ENCODE peak calls at places on chromosomes 3 and 15, in eight cellular contexts. Z is activated T-cell treated with anti-CD3 and anti-CD28 coated beads, Interleukin-2, amount 50 U/mL, for 72 hours; Y is fibroblast of the conjunctiva; V is effector CD4-positive, alpha-beta T cell; Q is GM23248; I is iris pigment epithelial cell; R is tibial artery; B is activated CD4-positive, alpha-beta T cell treated with anti-CD3 and anti-CD28 coated beads, Interleukin-2, amount 10 ng/mL, durations not matched to agents 7 days and 5 days. L is an unnamed sample.

GRCh38 chr15:84142888-84143337 is 92.7 kb upstream of the GOLGA6L4 start:
- DNase-seq in B (peak), I (peak), Y (peak), R (peak), V (peak), Z (peak), Q (peak), L (peak)

GRCh38 chr3:172313671-172314070 is 134.6 kb downstream of the GHSR start:
- DNase-seq in B (no peak), V (no peak), Y (no peak), R (no peak), Q (no peak), Z (no peak), I (no peak), L (no peak)

GRCh38 chr15:74540135-74540760 is 772 bp upstream of the ARID3B start:
- DNase-seq in Y (no peak), R (no peak), I (peak), B (peak), Q (peak), V (no peak), Z (no peak), L (peak)

GRCh38 chr15:66613743-66614142 is 47.9 kb upstream of the LCTL start:
- DNase-seq in I (no peak), Q (no peak), R (no peak), V (no peak), Z (no peak), B (no peak), Y (no peak), L (no peak)

GRCh38 chr15:31391687-31392671 is 65.3 kb downstream of the KLF13 start:
- DNase-seq in Y (peak), R (peak), V (peak), I (peak), Z (peak), B (peak), Q (peak), L (peak)

GRCh38 chr3:141114816-141115458 is 63.8 kb downstream of the SPSB4 start:
- DNase-seq in R (no peak), Y (no peak), V (no peak), Q (peak), I (no peak), Z (no peak), B (no peak), L (no peak)

GRCh38 chr3:40924559-40925058 is 274.7 kb upstream of the CTNNB1 start:
- DNase-seq in B (no peak), R (no peak), Y (no peak), Q (no peak), V (no peak), I (no peak), Z (no peak), L (no peak)

GRCh38 chr15:81118361-81118760 is 15.7 kb upstream of the CFAP161 start:
- DNase-seq in R (no peak), Y (no peak), I (no peak), Z (no peak), Q (no peak), V (no peak), B (no peak), L (no peak)

GRCh38 chr3:58434990-58435389 is 1.4 kb upstream of the PDHB start:
- DNase-seq in Y (no peak), B (no peak), Q (peak), Z (no peak), V (no peak), R (no peak), I (peak), L (peak)

GRCh38 chr15:60520825-60521368 is 42.0 kb upstream of the ICE2 start:
- DNase-seq in V (peak), I (peak), Z (peak), Y (peak), B (peak), R (peak), Q (peak), L (peak)

GRCh38 chr3:172222474-172223071 is 183.2 kb downstream of the FNDC3B start:
- DNase-seq in Z (no peak), V (no peak), R (no peak), B (no peak), Q (no peak), I (no peak), Y (no peak), L (no peak)

GRCh38 chr15:40232625-40233070 is 6.2 kb upstream of the PAK6 start:
- DNase-seq in I (no peak), V (no peak), Z (no peak), Y (no peak), R (no peak), Q (no peak), B (no peak), L (no peak)

GRCh38 chr15:56832125-56832524 is 86.3 kb upstream of the TCF12 start:
- DNase-seq in Y (peak), Z (no peak), I (no peak), B (no peak), V (no peak), Q (peak), R (peak), L (no peak)

GRCh38 chr3:65479967-65480366 is 558.8 kb downstream of the MAGI1 start:
- DNase-seq in B (no peak), I (peak), Z (no peak), V (no peak), R (no peak), Q (peak), Y (no peak), L (no peak)

GRCh38 chr3:38458796-38459498 is 5.3 kb downstream of the ACVR2B start:
- DNase-seq in I (peak), Y (peak), B (no peak), Z (no peak), V (no peak), R (peak), Q (no peak), L (no peak)

GRCh38 chr3:34212671-34213070 is 414.2 kb downstream of the PDCD6IP start:
- DNase-seq in B (no peak), I (peak), Y (peak), R (peak), Q (peak), V (no peak), Z (no peak), L (no peak)

GRCh38 chr3:47113669-47114365 is 50.1 kb downstream of the SETD2 start:
- DNase-seq in R (no peak), Q (peak), I (peak), V (no peak), Y (peak), B (no peak), Z (no peak), L (no peak)

GRCh38 chr3:69463546-69463945 is 77.7 kb upstream of the FRMD4B start:
- DNase-seq in Y (no peak), I (no peak), Q (no peak), R (no peak), B (no peak), Z (no peak), V (no peak), L (no peak)

GRCh38 chr3:133083395-133083794 is 45.2 kb downstream of the TMEM108 start:
- DNase-seq in R (no peak), Q (no peak), V (no peak), I (no peak), B (no peak), Z (no peak), Y (no peak), L (no peak)

GRCh38 chr3:78831446-78831972 is 936.3 kb downstream of the ROBO1 start:
- DNase-seq in I (no peak), B (no peak), Z (no peak), R (no peak), V (no peak), Q (no peak), Y (no peak), L (no peak)

GRCh38 chr3:133945696-133946095 is 50.0 kb upstream of the RAB6B start:
- DNase-seq in R (no peak), V (no peak), Q (no peak), B (no peak), Y (no peak), Z (no peak), I (no peak), L (no peak)

GRCh38 chr3:134874737-134875413 is 79.8 kb downstream of the EPHB1 start:
- DNase-seq in Z (no peak), Q (peak), Y (no peak), V (no peak), I (no peak), R (no peak), B (no peak), L (no peak)

GRCh38 chr3:42746455-42747450 is 26.3 kb downstream of the CCDC13 start:
- DNase-seq in Y (peak), V (no peak), R (peak), B (no peak), Z (no peak), I (no peak), Q (no peak), L (no peak)

GRCh38 chr3:109364088-109364487 is 26.7 kb upstream of the DPPA4 start:
- DNase-seq in Y (no peak), Z (no peak), B (no peak), R (no peak), I (no peak), V (no peak), Q (no peak), L (no peak)

GRCh38 chr15:69668049-69668705 is 215.6 kb downstream of the RPLP1 start:
- DNase-seq in B (no peak), Q (no peak), Y (no peak), R (peak), V (no peak), I (no peak), Z (no peak), L (no peak)

GRCh38 chr3:175346573-175347356 is 487.6 kb downstream of the NAALADL2 start:
- DNase-seq in Q (peak), Y (peak), V (no peak), Z (no peak), I (peak), B (no peak), R (peak), L (no peak)

GRCh38 chr15:48494646-48495045 is 150.9 kb downstream of the FBN1 start:
- DNase-seq in B (no peak), R (no peak), Y (no peak), V (no peak), Z (no peak), I (peak), Q (peak), L (no peak)

GRCh38 chr3:57091471-57091870 is 31.0 kb downstream of the SPATA12 start:
- DNase-seq in Q (peak), B (no peak), I (peak), Y (no peak), R (no peak), V (no peak), Z (no peak), L (no peak)